ENCODE peak calls at places on chromosomes 12 and 14, in six cellular contexts. A is RWPE1, S is astrocyte of the cerebellum, W is heart right ventricle, G is progenitor cell of endocrine pancreas, R is B cell. K is an unnamed sample.

GRCh38 chr12:50246873-50247612 is 36.3 kb downstream of the LIMA1 start:
- DNase-seq in A (peak), W (peak), G (no peak), S (peak), R (no peak), K (peak)

GRCh38 chr12:100718212-100718611 is 76.4 kb upstream of the ANO4 start:
- DNase-seq in R (no peak), G (no peak), A (no peak), S (no peak), W (no peak), K (no peak)

GRCh38 chr12:15038137-15038536 is 65.3 kb downstream of the PDE6H start:
- DNase-seq in A (no peak), G (no peak), S (no peak), W (no peak), R (no peak), K (no peak)

GRCh38 chr12:104649913-104650312 is 193.2 kb downstream of the CHST11 start:
- DNase-seq in S (no peak), G (no peak), A (no peak), W (no peak), R (no peak), K (no peak)

GRCh38 chr12:124501080-124501642 is 66.3 kb downstream of the NCOR2 start:
- DNase-seq in A (no peak), R (no peak), W (no peak), G (no peak), S (no peak), K (no peak)

GRCh38 chr12:130880411-130880885 is 8.6 kb downstream of the RAN start:
- DNase-seq in G (no peak), R (peak), A (no peak), W (no peak), S (no peak), K (no peak)

GRCh38 chr14:103314496-103315277 is 19.4 kb upstream of the EIF5 start:
- DNase-seq in G (no peak), S (no peak), R (no peak), W (no peak), A (no peak), K (no peak)

GRCh38 chr12:218221-218620 is 4.3 kb upstream of the SLC6A12 start:
- DNase-seq in W (no peak), G (no peak), S (no peak), R (no peak), A (no peak), K (no peak)

GRCh38 chr12:104182144-104182543 is 33.4 kb upstream of the TXNRD1 start:
- DNase-seq in S (peak), R (no peak), W (peak), G (no peak), A (no peak), K (no peak)

GRCh38 chr14:64040044-64040443 is 187.2 kb downstream of the SYNE2 start:
- DNase-seq in G (no peak), S (no peak), W (no peak), A (no peak), R (no peak), K (no peak)

GRCh38 chr14:32197919-32198318 is 3.9 kb upstream of the RNU6-7 start:
- DNase-seq in S (no peak), A (no peak), G (no peak), R (no peak), W (no peak), K (no peak)

GRCh38 chr12:104673294-104674062 is 216.7 kb downstream of the CHST11 start:
- DNase-seq in A (no peak), R (no peak), G (no peak), W (no peak), S (no peak), K (no peak)

GRCh38 chr14:73753043-73753886 is 39.1 kb upstream of the PNMA1 start:
- DNase-seq in S (no peak), W (peak), A (no peak), G (no peak), R (no peak), K (no peak)

GRCh38 chr14:83988274-83988673 is 1541.7 kb upstream of the FLRT2 start:
- DNase-seq in A (no peak), S (no peak), W (no peak), R (no peak), G (no peak), K (no peak)

GRCh38 chr12:130281157-130281799 is 56.4 kb upstream of the PIWIL1 start:
- DNase-seq in W (no peak), A (peak), R (peak), G (peak), S (no peak), K (no peak)

GRCh38 chr12:63915105-63915830 is 70.8 kb downstream of the SRGAP1 start:
- DNase-seq in W (no peak), R (no peak), G (no peak), S (no peak), A (peak), K (no peak)

GRCh38 chr14:93940437-93940836 is 13.3 kb downstream of the FAM181A start:
- DNase-seq in S (no peak), R (no peak), W (no peak), G (no peak), A (no peak), K (no peak)

GRCh38 chr14:39181026-39181692 is 6.1 kb downstream of the PNN start:
- DNase-seq in W (no peak), S (no peak), G (no peak), R (no peak), A (no peak), K (no peak)

GRCh38 chr14:22887990-22888378 is 5.0 kb downstream of the REM2 start:
- DNase-seq in R (peak), W (no peak), S (no peak), A (no peak), G (no peak), K (no peak)

GRCh38 chr14:22887260-22887989 is 4.4 kb downstream of the REM2 start:
- DNase-seq in G (peak), A (peak), S (peak), W (no peak), R (peak), K (no peak)

GRCh38 chr14:22884721-22885523 is 1.9 kb downstream of the REM2 start:
- DNase-seq in W (no peak), R (no peak), A (no peak), G (no peak), S (no peak), K (no peak)

GRCh38 chr14:22885975-22886374 is 3.0 kb downstream of the REM2 start:
- DNase-seq in G (no peak), S (no peak), A (no peak), W (no peak), R (no peak), K (no peak)

DNA sequence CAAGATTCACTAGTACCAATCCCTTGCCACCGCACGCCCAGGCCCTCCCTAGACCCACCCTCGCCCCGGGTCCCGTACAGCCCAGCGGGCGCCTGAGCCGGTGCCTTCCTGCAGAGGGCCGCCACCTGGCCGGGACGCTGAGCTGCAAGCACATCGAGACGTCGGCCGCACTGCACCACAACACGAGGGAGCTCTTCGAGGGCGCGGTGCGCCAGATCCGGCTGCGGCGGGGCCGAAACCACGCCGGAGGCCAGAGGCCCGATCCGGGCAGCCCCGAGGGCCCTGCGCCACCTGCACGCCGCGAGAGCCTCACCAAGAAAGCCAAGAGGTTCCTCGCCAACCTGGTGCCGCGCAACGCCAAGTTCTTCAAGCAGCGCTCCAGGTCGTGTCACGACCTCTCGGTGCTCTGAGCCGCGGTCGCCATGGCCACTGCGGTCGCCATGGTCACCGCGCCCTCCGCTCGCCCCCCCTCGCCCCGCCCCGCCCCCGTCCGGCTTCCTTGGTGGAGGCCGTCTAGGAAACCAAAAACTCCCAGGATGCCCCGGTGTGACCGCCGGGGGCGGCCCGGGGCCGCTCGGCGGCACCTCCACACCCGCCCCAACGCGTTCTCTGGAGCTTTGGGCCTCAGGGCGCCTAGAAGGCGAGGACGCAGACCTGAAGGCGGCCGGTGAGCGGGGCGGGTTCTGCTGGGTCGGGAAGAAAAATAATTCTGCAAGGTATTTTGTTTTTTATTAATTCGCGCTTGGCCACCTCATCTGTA is 3.7 kb downstream of the REM2 start:
- DNase-seq in R (peak), S (no peak), G (peak), A (peak), W (peak), K (no peak)
- TF ChIP-seq CTCF in R (peak), S (no peak), G (peak), A (no peak), W (peak), K (no peak)

GRCh38 chr14:79861111-79861510 is 350.2 kb downstream of the DIO2 start:
- DNase-seq in S (no peak), A (no peak), R (no peak), G (no peak), W (no peak), K (no peak)
- TF ChIP-seq CTCF in S (no peak), A (no peak), R (no peak), G (no peak), W (no peak), K (no peak)

DNA sequence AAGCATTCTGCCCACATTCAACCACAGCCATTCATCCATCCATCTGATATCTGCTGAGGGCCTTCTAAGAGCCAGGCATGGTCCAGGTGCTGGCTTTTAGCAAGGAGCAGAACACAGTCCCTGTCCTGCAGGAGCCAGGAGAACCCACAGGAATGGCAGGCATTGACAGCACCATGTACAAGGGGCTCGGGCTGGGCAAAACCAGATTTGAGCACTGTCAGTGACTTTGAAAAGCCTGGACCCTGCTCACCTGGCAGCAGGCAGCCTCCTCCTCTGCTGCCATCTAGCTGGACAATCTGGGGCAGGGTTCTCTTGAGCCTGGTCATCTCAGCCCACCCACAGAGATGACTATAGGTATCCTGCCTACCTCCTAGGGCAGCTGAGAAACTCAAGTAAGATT is 136.9 kb downstream of the ZFP36L1 start:
- DNase-seq in G (no peak), W (no peak), A (no peak), S (no peak), R (no peak), K (no peak)
- TF ChIP-seq CTCF in G (peak), W (no peak), A (no peak), S (no peak), R (no peak), K (no peak)

GRCh38 chr12:92603741-92604432 is 98.9 kb upstream of the PLEKHG7 start:
- DNase-seq in R (no peak), G (no peak), A (no peak), W (no peak), S (no peak), K (no peak)
- TF ChIP-seq CTCF in R (no peak), G (peak), A (no peak), W (no peak), S (peak), K (no peak)

DNA sequence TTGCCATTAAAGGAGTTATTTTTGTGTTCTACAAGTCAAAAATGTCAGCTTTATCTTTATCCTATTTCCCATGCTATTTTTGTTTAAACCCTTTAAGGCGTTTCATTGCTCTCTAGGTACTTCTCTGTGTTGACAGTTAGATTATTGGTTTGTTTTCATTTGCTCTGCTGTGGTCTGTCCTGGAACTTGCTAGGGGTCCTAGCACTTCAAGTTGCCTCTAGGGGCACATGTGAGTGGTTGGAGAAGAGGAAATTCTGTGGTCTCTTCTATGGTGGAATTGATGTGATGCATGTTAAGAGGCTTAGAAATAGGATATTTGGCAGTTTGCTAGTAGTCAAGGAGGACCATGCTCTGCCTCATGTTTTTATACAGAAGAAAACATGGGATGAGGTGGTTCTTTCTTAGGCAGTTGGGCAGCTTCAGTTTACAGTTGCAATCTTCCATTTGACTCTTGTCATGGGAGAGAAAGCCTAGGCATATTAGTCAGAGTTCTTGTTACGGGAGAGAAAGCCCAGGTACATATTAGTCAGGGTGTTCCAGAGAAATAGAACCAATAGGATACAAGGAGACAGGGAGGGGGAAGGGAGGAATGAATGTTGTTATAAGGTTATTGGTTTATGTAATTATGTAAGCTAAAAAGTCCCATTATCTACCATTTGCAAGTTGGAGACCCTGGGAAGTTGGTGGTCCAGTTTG is 14.4 kb downstream of the TTLL5 start:
- DNase-seq in R (no peak), G (no peak), A (peak), W (no peak), S (peak), K (no peak)
- TF ChIP-seq CTCF in R (no peak), G (peak), A (no peak), W (no peak), S (peak), K (no peak)

DNA sequence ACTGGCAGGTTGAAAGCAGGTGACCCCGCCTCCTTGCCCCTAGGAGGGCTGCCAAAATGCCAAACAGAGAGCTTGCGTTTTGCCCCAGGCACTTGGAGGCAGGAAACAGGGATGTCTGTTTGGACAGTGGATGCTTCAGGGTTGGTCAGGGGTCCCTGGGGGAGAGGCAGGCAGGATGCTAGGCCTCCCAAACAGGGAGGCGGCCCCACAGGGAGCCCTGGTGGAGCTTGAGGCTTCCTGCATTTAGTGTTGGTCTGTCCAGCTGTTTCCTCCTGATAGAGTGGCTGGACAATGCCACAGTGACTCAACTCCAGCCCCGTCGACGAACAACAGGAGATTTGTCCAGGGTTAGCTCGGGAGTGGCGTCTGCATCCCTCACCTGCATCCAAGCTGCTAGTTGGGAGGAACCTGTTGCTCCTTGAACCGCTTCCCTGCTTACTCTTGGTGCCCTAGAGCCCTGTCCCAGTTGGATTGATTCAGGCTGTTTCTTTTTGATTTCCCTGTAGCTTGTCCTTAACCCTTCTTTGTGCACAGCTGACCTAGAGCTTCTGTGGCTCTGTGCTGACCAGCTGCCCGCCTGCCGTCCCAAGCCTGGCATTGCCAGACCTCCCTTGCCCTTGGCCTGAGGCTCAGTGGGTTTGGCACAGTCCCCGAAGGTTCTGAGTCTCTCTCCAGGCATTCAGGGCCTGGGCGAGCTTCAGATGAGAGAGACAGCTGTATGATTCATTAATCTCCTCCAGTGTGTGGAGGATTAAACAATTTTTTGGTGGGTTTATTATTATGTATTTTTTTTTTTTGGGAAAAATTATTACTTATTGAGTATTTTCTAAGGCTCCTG is 45.9 kb downstream of the TSPAN9 start:
- DNase-seq in S (peak), W (peak), G (no peak), R (no peak), A (peak), K (no peak)
- TF ChIP-seq CTCF in S (peak), W (peak), G (no peak), R (no peak), A (no peak), K (no peak)

DNA sequence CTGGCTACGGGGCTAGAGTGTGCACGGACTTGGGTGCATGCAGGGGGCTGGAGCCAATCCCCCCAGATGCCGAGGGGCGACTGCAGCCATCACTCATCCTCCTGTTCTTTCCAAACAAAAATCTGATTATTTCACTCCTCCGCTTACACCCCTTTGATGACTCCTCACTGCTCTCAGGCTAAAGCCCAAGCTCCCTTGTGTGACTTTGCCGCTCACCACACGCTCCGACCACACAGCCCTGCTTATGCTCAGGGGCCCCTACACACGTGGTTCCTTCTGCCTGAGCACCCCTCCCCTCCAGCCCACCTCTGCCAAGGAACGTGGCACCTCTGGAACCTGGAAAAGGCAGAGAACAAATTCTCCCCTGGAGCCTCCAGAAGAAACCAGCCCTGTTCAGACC is 13.7 kb downstream of the CHFR start:
- DNase-seq in G (no peak), S (no peak), A (no peak), W (no peak), R (no peak), K (no peak)
- TF ChIP-seq CTCF in G (no peak), S (no peak), A (no peak), W (no peak), R (no peak), K (no peak)

DNA sequence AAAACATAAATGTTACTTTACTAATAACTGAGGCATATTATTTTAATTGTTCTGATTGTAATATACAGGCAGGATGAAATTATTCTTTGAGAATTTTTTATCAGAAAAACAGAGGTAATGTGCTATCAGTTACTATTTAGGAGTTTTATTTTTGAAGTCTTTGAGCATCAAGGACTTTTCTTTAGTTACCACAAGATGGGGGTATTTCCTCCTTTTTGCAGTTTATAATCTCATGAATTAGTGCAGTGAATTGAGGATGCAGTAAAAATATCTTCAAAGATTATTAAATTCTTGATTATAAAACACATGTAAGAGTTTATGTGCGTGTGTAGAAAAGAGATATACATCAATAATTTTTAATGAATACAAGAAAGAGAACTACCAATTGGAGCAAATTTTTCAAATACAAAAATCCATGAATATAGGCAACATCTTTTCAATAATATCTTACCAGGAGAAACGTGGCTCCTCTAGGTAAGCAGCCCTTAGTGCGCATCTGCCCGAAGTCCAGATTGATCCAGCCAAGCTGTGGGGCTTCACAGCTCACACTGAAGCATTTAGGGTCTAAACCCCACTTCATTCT is 71.6 kb downstream of the ERGIC2 start:
- DNase-seq in S (no peak), A (peak), W (no peak), R (no peak), G (no peak), K (no peak)
- TF ChIP-seq CTCF in S (peak), A (peak), W (peak), R (no peak), G (peak), K (no peak)